ENCODE peak calls at places on chromosomes 11 and 22, in seven cellular contexts. V is IMR-90, S is trophoblast cell, M is mesendoderm, R is neuronal stem cell, L is H9, E is H1. P is an unnamed sample.

GRCh38 chr11:7595016-7595869 is 78.1 kb downstream of the CYB5R2 start:
- DNase-seq in V (no peak), S (no peak), M (peak), R (no peak), L (peak), E (no peak), P (no peak)

GRCh38 chr11:123255909-123256308 is 60.9 kb upstream of the CLMP start:
- DNase-seq in V (no peak), S (no peak), M (peak), R (peak), L (peak), E (peak), P (no peak)

GRCh38 chr11:58637367-58637766 is 14.9 kb downstream of the CNTF start:
- DNase-seq in V (no peak), S (no peak), M (no peak), R (no peak), L (no peak), E (no peak), P (no peak)

GRCh38 chr11:121439337-121439736 is 12.8 kb upstream of the SORL1 start:
- DNase-seq in V (no peak), S (no peak), M (no peak), R (no peak), L (no peak), E (no peak), P (no peak)

GRCh38 chr11:14253437-14253836 is 105.5 kb downstream of the RRAS2 start:
- DNase-seq in V (no peak), S (no peak), M (no peak), R (no peak), L (no peak), E (no peak), P (no peak)

GRCh38 chr11:22192642-22193347 is at the start of gene ANO5:
- DNase-seq in V (no peak), S (peak), M (peak), R (peak), L (peak), E (peak), P (no peak)

GRCh38 chr11:134289789-134290188 is 13.6 kb downstream of the GLB1L3 start:
- DNase-seq in V (no peak), S (no peak), M (no peak), R (no peak), L (peak), E (no peak), P (no peak)

GRCh38 chr11:125441648-125442410 is 54.2 kb downstream of the FEZ1 start:
- DNase-seq in V (no peak), S (no peak), M (peak), R (no peak), L (peak), E (no peak), P (no peak)

GRCh38 chr11:134511255-134511654 is 99.2 kb upstream of the B3GAT1 start:
- DNase-seq in V (no peak), S (no peak), M (no peak), R (no peak), L (no peak), E (no peak), P (no peak)

GRCh38 chr22:48672387-48672786 is 1155.3 kb downstream of the BRD1 start:
- DNase-seq in V (no peak), S (no peak), M (no peak), R (no peak), L (no peak), E (no peak), P (no peak)

GRCh38 chr11:123212406-123212805 is 17.4 kb upstream of the CLMP start:
- DNase-seq in V (no peak), S (no peak), M (no peak), R (no peak), L (no peak), E (no peak), P (no peak)

GRCh38 chr11:103659743-103660142 is 376.7 kb upstream of the DDI1 start:
- DNase-seq in V (peak), S (no peak), M (no peak), R (no peak), L (no peak), E (no peak), P (no peak)

GRCh38 chr11:101346591-101346990 is 217.0 kb upstream of the PGR start:
- DNase-seq in V (peak), S (peak), M (no peak), R (no peak), L (no peak), E (no peak), P (peak)

GRCh38 chr22:27045103-27045940 is 387.9 kb downstream of the MIAT start:
- DNase-seq in V (peak), S (no peak), M (peak), R (no peak), L (no peak), E (no peak), P (peak)

GRCh38 chr22:19723990-19724827 is 870 bp downstream of the GP1BB start:
- DNase-seq in V (peak), S (peak), M (peak), R (peak), L (peak), E (peak), P (peak)

GRCh38 chr22:36056980-36057379 is 28.4 kb upstream of the RBFOX2 start:
- DNase-seq in V (peak), S (peak), M (no peak), R (no peak), L (no peak), E (no peak), P (no peak)
- H2BK5ac ChIP-seq in V (no peak), S (no peak), M (no peak), R (no peak), L (no peak), E (no peak), P (no peak)

GRCh38 chr22:28398355-28398754 is 281.3 kb downstream of the TTC28 start:
- DNase-seq in V (no peak), S (no peak), M (no peak), R (no peak), L (no peak), E (no peak), P (no peak)
- H2BK5ac ChIP-seq in V (no peak), S (no peak), M (no peak), R (no peak), L (no peak), E (no peak), P (no peak)

GRCh38 chr11:1026163-1026450 is 10.4 kb downstream of the MUC6 start:
- DNase-seq in V (no peak), S (no peak), M (no peak), R (no peak), L (no peak), E (no peak), P (no peak)
- H2BK5ac ChIP-seq in V (no peak), S (no peak), M (no peak), R (no peak), L (no peak), E (no peak), P (no peak)

GRCh38 chr11:67633758-67634365 is 4.1 kb upstream of the NUDT8 start:
- DNase-seq in V (no peak), S (no peak), M (no peak), R (no peak), L (peak), E (no peak), P (no peak)
- H2BK5ac ChIP-seq in V (no peak), S (no peak), M (no peak), R (peak), L (no peak), E (peak), P (no peak)

GRCh38 chr22:43293661-43294392 is 49.3 kb downstream of the SCUBE1 start:
- DNase-seq in V (peak), S (peak), M (peak), R (no peak), L (no peak), E (no peak), P (peak)

GRCh38 chr22:43295173-43295572 is 48.0 kb downstream of the SCUBE1 start:
- DNase-seq in V (no peak), S (no peak), M (no peak), R (no peak), L (no peak), E (no peak), P (no peak)

GRCh38 chr22:43296279-43296902 is 46.8 kb downstream of the SCUBE1 start:
- DNase-seq in V (no peak), S (no peak), M (no peak), R (no peak), L (no peak), E (no peak), P (no peak)

GRCh38 chr22:43297246-43298061 is 45.7 kb downstream of the SCUBE1 start:
- DNase-seq in V (no peak), S (no peak), M (no peak), R (no peak), L (no peak), E (no peak), P (no peak)

DNA sequence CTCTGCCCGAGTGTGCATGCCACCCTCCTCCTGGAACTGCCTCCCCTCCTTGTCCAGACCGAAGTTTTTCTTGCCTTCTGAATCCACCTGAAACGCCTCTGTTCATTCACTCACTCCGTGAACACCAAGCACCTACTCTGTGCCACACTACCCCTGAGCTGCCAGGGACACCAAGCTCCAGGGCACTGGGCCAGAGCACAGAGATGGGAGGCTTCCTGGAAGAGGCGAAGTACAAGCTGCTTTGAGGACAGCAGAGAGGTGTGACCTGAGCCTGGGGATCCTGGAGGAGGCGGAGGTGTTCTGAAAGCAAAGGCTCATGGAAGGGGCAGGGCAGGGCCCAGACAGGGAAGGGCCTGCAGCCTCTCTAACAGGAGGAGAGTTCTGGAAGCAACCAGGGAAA is 47.5 kb downstream of the SCUBE1 start:
- DNase-seq in V (no peak), S (no peak), M (no peak), R (no peak), L (no peak), E (no peak), P (no peak)
- H2BK5ac ChIP-seq in V (no peak), S (no peak), M (no peak), R (no peak), L (no peak), E (no peak), P (no peak)

DNA sequence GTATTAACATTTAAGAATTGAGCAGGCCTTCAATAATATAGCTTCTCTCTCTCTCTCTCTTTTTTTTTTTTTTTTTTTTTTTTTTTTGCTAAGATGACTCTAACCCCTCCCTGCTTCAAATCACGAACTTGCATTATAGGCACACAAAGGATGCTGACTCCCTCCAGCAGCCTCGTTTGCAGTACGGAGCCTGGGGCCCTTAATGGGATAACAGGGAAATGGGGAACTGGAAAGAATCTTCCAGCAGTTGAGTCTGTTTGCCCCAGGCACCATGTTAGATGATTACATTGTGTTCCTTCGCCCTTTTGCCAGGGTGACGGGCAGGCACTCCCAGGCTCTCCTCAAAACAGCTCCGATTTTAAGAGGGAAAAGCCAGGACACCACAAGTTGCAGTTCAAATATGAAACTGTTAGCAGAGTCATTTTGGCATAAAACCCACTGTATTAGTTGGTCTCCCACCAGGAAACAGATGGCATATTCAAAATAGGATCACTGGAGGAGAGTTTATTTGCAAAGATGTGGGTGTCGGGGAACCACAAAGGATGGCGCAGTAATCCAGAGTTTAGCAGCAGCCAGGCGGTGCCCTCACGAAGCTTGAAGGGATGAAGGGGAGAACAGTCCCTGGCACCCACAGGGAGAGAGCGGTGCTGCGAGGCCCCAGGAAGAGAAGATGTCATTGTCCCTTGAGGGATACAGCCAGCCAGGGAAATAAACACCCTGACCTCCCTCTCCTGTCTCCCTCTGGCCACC is 26.5 kb upstream of the TREH start:
- DNase-seq in V (no peak), S (no peak), M (peak), R (no peak), L (no peak), E (no peak), P (no peak)
- H2BK5ac ChIP-seq in V (no peak), S (no peak), M (no peak), R (no peak), L (no peak), E (peak), P (no peak)

GRCh38 chr11:106031210-106031845 is 9.3 kb upstream of the MSANTD4 start:
- DNase-seq in V (peak), S (peak), M (no peak), R (no peak), L (no peak), E (no peak), P (peak)
- H2BK5ac ChIP-seq in V (peak), S (no peak), M (no peak), R (no peak), L (no peak), E (no peak), P (no peak)